ENCODE peak calls at places on chromosomes 12 and 14, in eight cellular contexts. H, X, U, M, K, F, J and V are unnamed samples.

GRCh38 chr12:107684990-107685359 is 624 bp upstream of the PWP1 start:
- DNase-seq in J (peak), M (no peak), X (no peak), K (peak), U (no peak), H (no peak), F (no peak), V (no peak)

GRCh38 chr12:27277846-27278260 is 33.8 kb downstream of the STK38L start:
- DNase-seq in X (no peak), J (peak), F (no peak), U (no peak), K (peak), M (no peak), H (no peak), V (no peak)

GRCh38 chr12:123085730-123086487 is 65.0 kb downstream of the PITPNM2 start:
- DNase-seq in H (no peak), X (no peak), U (no peak), K (no peak), F (no peak), J (peak), M (no peak), V (no peak)

GRCh38 chr12:16607895-16608294 is 1.9 kb upstream of the LMO3 start:
- DNase-seq in U (no peak), K (no peak), F (no peak), X (no peak), J (no peak), H (no peak), M (peak), V (no peak)

GRCh38 chr14:77052281-77053044 is 24.0 kb upstream of the IRF2BPL start:
- DNase-seq in J (no peak), H (peak), M (no peak), U (no peak), F (no peak), K (no peak), X (no peak), V (peak)

GRCh38 chr14:89586258-89587127 is 169.5 kb upstream of the FOXN3 start:
- DNase-seq in X (no peak), M (no peak), U (no peak), F (no peak), J (no peak), H (no peak), K (no peak), V (no peak)

GRCh38 chr12:21527451-21528180 is 1.5 kb downstream of the SPX start:
- DNase-seq in K (peak), F (peak), X (no peak), J (peak), M (peak), H (peak), U (no peak), V (no peak)

GRCh38 chr14:93322886-93323596 is 9.8 kb downstream of the BTBD7 start:
- DNase-seq in U (no peak), M (no peak), J (no peak), X (no peak), H (no peak), K (no peak), F (no peak), V (no peak)

GRCh38 chr14:35079742-35080141 is 33.7 kb downstream of the FAM177A1 start:
- DNase-seq in F (no peak), J (no peak), K (no peak), M (no peak), U (no peak), X (no peak), H (no peak), V (no peak)

GRCh38 chr12:120115692-120116442 is 686 bp downstream of the RAB35 start:
- DNase-seq in M (peak), J (peak), X (no peak), U (peak), K (peak), H (no peak), F (no peak), V (no peak)

GRCh38 chr14:40983604-40984003 is 623.1 kb upstream of the LRFN5 start:
- DNase-seq in U (no peak), F (no peak), X (no peak), M (no peak), J (peak), K (no peak), H (no peak), V (no peak)

GRCh38 chr14:40989260-40989659 is 617.4 kb upstream of the LRFN5 start:
- DNase-seq in K (no peak), M (no peak), F (no peak), X (no peak), J (no peak), U (no peak), H (no peak), V (no peak)

GRCh38 chr14:40981247-40981646 is 625.4 kb upstream of the LRFN5 start:
- DNase-seq in J (no peak), H (no peak), X (no peak), M (no peak), F (no peak), K (no peak), U (no peak), V (no peak)

GRCh38 chr14:40987481-40987880 is 619.2 kb upstream of the LRFN5 start:
- DNase-seq in K (no peak), H (no peak), J (no peak), U (no peak), M (no peak), F (no peak), X (no peak), V (no peak)

DNA sequence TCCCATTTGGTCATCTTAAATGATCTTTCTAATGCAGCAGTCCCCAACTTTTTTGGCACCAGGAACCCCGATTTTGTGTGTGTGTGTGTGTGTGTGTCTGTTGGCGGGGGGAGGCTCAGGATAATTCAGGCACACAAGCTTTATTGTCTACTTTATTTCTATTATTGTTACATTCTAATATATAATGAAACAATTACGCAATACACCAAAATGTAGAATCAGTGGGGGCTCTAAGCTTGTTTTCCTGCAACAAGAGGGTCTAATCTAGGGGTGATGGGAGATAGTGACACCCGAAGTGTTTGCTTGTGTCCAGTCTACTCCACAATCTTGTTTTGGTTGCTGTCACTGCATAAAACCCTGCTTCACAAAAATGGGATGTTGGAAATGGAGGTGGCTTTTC is 621.1 kb upstream of the LRFN5 start:
- DNase-seq in H (no peak), U (no peak), J (no peak), M (no peak), K (no peak), X (no peak), F (no peak), V (no peak)
- TF ChIP-seq CTCF in H (no peak), U (no peak), J (no peak), M (no peak), K (no peak), X (no peak), F (no peak), V (no peak)

DNA sequence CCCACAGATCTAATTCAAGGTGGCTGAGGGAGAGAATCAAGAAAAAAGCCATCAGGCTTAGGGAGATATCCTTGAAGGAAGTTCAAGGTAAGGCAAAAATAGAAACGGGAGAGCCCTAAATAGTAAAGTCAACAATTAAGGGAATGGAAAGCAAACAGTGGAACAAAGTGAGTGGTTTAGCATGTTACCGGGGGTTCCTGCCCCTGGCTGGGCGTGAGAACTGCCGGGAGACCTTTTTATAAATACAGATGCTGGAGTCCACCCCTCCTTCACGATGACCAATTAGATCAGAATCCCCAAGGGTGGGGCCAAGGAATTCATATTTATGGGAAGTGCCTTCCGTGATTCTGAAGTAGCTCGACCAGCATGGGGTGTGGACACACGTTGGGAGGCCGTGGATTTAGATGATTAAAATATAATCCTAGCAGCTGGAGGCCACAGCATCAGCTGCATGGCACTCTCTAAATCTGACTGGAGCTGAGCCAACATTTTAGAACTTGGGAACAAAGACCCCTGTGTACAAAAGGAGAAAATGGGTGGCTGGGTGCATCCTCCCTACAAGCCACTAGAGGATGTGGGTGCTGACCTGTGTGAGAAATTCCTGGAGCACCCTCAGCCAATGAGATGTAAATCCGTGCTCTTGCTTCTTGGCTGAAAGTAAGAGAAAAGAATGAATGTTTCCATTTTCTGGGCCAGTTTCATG is 87.8 kb downstream of the SRRM4 start:
- DNase-seq in H (no peak), F (no peak), K (no peak), U (no peak), X (no peak), M (no peak), J (no peak), V (no peak)
- TF ChIP-seq CTCF in H (no peak), F (no peak), K (no peak), U (no peak), X (no peak), M (no peak), J (no peak), V (no peak)

GRCh38 chr14:91255820-91256219 is 11.3 kb upstream of the GPR68 start:
- DNase-seq in U (no peak), X (no peak), J (no peak), M (no peak), K (no peak), F (no peak), H (no peak), V (no peak)

GRCh38 chr14:91253795-91254323 is 9.4 kb upstream of the GPR68 start:
- DNase-seq in H (no peak), F (no peak), J (no peak), K (no peak), X (no peak), U (no peak), M (no peak), V (no peak)

GRCh38 chr14:91256661-91257060 is 12.2 kb upstream of the GPR68 start:
- DNase-seq in H (no peak), U (no peak), K (no peak), J (no peak), X (no peak), M (no peak), F (no peak), V (no peak)

GRCh38 chr14:91254456-91254855 is 10.0 kb upstream of the GPR68 start:
- DNase-seq in K (no peak), J (no peak), U (peak), F (no peak), X (no peak), H (no peak), M (no peak), V (no peak)

DNA sequence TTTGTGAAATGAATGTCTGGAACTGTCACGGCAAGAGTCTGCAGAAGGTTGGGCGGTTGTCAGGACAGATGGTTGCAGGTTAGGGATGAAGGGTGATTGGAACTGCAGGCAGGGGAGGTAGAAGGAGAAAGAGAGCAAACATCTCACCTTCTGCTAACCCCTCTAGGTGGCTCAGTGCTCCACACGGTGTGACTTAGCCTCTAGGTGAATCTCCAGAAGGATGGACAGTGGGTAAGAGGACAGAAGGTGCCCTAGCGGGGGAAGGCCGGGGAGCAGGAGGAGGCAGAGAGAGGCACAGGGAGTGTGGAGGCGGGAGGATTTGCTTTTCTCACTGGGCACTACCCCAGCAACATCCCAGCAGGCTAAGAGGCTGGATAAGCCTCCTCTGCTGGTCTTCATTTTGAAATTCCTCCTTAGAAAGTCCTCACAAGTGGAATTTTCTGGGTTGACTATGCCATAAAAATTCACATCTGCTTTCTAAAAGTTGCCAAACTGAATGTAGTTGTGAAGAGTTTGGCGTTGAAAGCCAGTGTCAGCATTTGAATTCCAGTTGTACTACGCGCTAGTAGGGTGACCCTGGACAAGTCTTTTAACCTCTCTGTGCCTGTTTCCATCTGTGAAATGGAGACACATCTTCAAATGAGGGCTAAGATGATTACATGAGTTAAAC is 10.7 kb upstream of the GPR68 start:
- DNase-seq in F (no peak), H (no peak), X (no peak), J (no peak), U (no peak), M (no peak), K (no peak), V (no peak)
- TF ChIP-seq CTCF in F (no peak), H (no peak), X (no peak), J (no peak), U (no peak), M (no peak), K (no peak), V (no peak)

DNA sequence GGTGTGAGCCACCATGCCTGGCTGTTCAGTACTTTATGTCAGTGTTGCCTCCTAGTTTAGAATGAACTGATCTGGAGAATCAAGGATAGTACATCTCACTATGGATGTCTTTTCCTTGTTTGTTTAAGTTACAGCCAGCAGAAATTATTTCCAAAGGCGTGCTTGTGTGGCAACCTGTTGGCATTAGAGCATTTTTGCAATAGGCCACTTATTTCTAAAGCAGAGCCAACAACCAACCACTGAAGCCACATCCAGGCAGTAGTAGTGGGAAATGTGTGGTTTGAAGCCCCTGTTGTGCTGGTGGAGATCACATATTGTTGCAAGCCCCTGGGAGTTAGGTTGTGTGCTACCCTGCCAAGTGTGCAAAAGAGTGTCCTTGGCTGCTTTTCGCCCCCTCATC is 3.7 kb downstream of the ANO6 start:
- DNase-seq in U (no peak), M (no peak), X (no peak), F (no peak), K (no peak), H (no peak), J (no peak), V (no peak)
- TF ChIP-seq CTCF in U (no peak), M (no peak), X (no peak), F (no peak), K (no peak), H (no peak), J (no peak), V (no peak)

GRCh38 chr14:63545431-63545830 is 2.3 kb upstream of the PPP2R5E start:
- DNase-seq in X (no peak), U (no peak), F (no peak), K (no peak), M (no peak), J (no peak), H (no peak), V (no peak)

GRCh38 chr14:63543826-63544320 is 696 bp upstream of the PPP2R5E start:
- DNase-seq in H (peak), X (no peak), F (no peak), K (no peak), M (no peak), J (no peak), U (no peak), V (no peak)

GRCh38 chr14:63543000-63543825 is at the start of gene PPP2R5E:
- DNase-seq in K (peak), F (peak), U (peak), M (peak), X (peak), J (peak), H (peak), V (peak)

GRCh38 chr14:63542231-63542999 is 762 bp downstream of the PPP2R5E start:
- DNase-seq in J (no peak), M (peak), K (no peak), X (no peak), F (no peak), H (peak), U (no peak), V (no peak)

DNA sequence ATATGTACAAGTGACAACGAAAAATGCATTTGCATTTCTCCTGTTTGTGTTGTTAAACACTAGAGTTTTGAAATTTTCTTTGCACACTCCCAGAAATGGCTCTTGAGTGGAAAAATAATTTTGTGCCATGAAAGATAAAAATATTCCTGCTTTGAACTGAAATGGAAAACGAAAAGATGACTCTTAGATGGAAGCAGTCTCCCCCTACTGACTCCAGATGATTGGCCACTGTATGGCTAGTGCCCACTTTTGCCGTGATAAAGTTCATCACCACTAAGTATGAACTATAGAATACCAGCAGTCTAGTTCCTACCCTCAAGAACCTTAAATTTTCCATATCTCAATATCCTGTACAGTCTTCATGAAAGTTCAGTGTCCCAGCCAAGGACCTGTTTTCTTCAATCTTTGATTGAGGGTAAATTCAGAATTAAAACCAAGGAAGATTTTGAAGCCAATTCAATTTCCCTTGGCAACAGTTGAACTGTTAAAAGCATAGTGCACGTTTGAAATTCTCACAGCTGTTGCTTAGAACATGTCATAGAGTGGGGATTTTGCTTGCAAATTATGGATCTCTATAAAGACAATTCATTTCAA is 1.6 kb upstream of the PPP2R5E start:
- DNase-seq in F (no peak), X (no peak), U (no peak), J (peak), H (no peak), K (peak), M (no peak), V (no peak)
- TF ChIP-seq CTCF in F (no peak), X (peak), U (no peak), J (peak), H (no peak), K (peak), M (peak), V (no peak)

DNA sequence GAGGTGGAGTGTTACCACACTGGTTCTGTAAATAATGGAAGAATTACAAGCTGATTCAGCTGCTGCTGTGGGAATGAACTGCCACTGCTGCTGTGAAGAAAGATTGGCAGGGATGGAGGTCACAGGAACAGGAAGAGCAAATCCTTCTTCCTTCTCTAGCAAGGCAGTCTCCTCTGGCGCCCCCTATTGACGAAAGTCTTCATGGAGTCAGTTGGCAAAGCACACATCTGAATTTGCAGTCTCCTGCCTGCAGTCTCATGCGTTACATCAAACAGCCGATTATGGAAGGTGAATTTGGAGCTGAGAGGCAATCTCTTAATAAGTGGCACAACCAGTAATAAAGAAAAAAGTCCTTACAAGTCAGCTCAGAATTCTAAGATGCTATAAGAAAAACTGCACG is 106.0 kb upstream of the TMTC1 start:
- DNase-seq in K (peak), J (peak), U (peak), H (peak), F (no peak), M (no peak), X (no peak), V (no peak)
- TF ChIP-seq CTCF in K (peak), J (peak), U (peak), H (peak), F (no peak), M (peak), X (peak), V (no peak)